ENCODE peak calls at places on chromosomes 16 and 17, in five cellular contexts. E is CD8-positive, alpha-beta T cell; T is NCI-H774; N is KBM-7; C is GDM1. B is an unnamed sample.

GRCh38 chr16:67326472-67327309 is at the start of the genes KCTD19 and LRRC36:
- DNase-seq in E (peak), T (peak), N (peak), C (peak), B (peak)

GRCh38 chr17:60102632-60103047 is 23.9 kb upstream of the HEATR6 start:
- DNase-seq in E (peak), T (no peak), N (peak), C (peak), B (no peak)

GRCh38 chr17:34207572-34207971 is 47.5 kb upstream of the CCL2 start:
- DNase-seq in E (no peak), T (no peak), N (no peak), C (no peak), B (no peak)

GRCh38 chr16:61057635-61058034 is 978.6 kb downstream of the CDH8 start:
- DNase-seq in E (no peak), T (no peak), N (no peak), C (no peak), B (no peak)

GRCh38 chr17:42248351-42249179 is 27.6 kb downstream of the STAT5B start:
- DNase-seq in E (peak), T (peak), N (peak), C (peak), B (peak)

GRCh38 chr17:64095144-64095882 is 34.6 kb downstream of the ERN1 start:
- DNase-seq in E (no peak), T (peak), N (no peak), C (no peak), B (no peak)

GRCh38 chr17:5785867-5786509 is 201.7 kb upstream of the NLRP1 start:
- DNase-seq in E (no peak), T (no peak), N (no peak), C (no peak), B (no peak)

GRCh38 chr17:81432873-81433451 is 37.7 kb downstream of the BAHCC1 start:
- DNase-seq in E (no peak), T (peak), N (no peak), C (no peak), B (no peak)

GRCh38 chr17:37608369-37609169 is 649 bp downstream of the SYNRG start:
- DNase-seq in E (no peak), T (no peak), N (peak), C (peak), B (no peak)

GRCh38 chr16:19809121-19809635 is 75.5 kb downstream of the GPRC5B start:
- DNase-seq in E (no peak), T (no peak), N (peak), C (no peak), B (no peak)

GRCh38 chr16:2427526-2427925 is 1.7 kb upstream of the CCNF start:
- DNase-seq in E (no peak), T (no peak), N (no peak), C (no peak), B (no peak)

GRCh38 chr16:9906218-9906617 is 276.0 kb downstream of the GRIN2A start:
- DNase-seq in E (no peak), T (no peak), N (no peak), C (no peak), B (no peak)

GRCh38 chr16:56470232-56470631 is 18.9 kb downstream of the OGFOD1 start:
- DNase-seq in E (no peak), T (no peak), N (no peak), C (no peak), B (no peak)

GRCh38 chr16:79647586-79647985 is 47.0 kb upstream of the MAF start:
- DNase-seq in E (no peak), T (no peak), N (no peak), C (no peak), B (no peak)

GRCh38 chr17:9228408-9229159 is 207.3 kb downstream of the NTN1 start:
- DNase-seq in E (no peak), T (no peak), N (no peak), C (no peak), B (no peak)

GRCh38 chr17:82458885-82459424 is 414 bp downstream of the NARF start:
- DNase-seq in E (no peak), T (no peak), N (peak), C (peak), B (peak)

GRCh38 chr17:69608808-69609494 is 194.5 kb downstream of the MAP2K6 start:
- DNase-seq in E (no peak), T (no peak), N (no peak), C (no peak), B (no peak)

GRCh38 chr17:62746941-62747340 is 61.2 kb downstream of the MARCHF10 start:
- DNase-seq in E (no peak), T (no peak), N (no peak), C (no peak), B (no peak)

GRCh38 chr17:80919331-80920284 is 72.0 kb upstream of the CHMP6 start:
- DNase-seq in E (no peak), T (no peak), N (no peak), C (no peak), B (no peak)

GRCh38 chr17:39139137-39139516 is 12.3 kb downstream of the PLXDC1 start:
- DNase-seq in E (no peak), T (no peak), N (no peak), C (no peak), B (no peak)

GRCh38 chr17:19755392-19755791 is 7.3 kb upstream of the ALDH3A1 start:
- DNase-seq in E (no peak), T (no peak), N (no peak), C (no peak), B (no peak)

GRCh38 chr16:19809693-19810092 is 75.0 kb downstream of the GPRC5B start:
- DNase-seq in E (no peak), T (no peak), N (no peak), C (no peak), B (no peak)

GRCh38 chr17:82963104-82963950 is 116.1 kb upstream of the METRNL start:
- DNase-seq in E (peak), T (no peak), N (peak), C (no peak), B (peak)

GRCh38 chr16:29678691-29679267 is at the start of gene QPRT:
- DNase-seq in E (no peak), T (no peak), N (peak), C (peak), B (no peak)

GRCh38 chr17:61157246-61157887 is 242.3 kb upstream of the TBX2 start:
- DNase-seq in E (no peak), T (peak), N (no peak), C (no peak), B (no peak)

GRCh38 chr17:31680126-31680525 is 178.9 kb downstream of the COPRS start:
- DNase-seq in E (no peak), T (no peak), N (peak), C (peak), B (no peak)

GRCh38 chr16:56107944-56108583 is 83.2 kb upstream of the GNAO1 start:
- DNase-seq in E (no peak), T (no peak), N (no peak), C (no peak), B (no peak)

GRCh38 chr17:50953831-50954601 is 87.9 kb upstream of the TOB1 start:
- DNase-seq in E (no peak), T (peak), N (peak), C (peak), B (no peak)

GRCh38 chr17:80992077-80992947 is 671 bp downstream of the CHMP6 start:
- DNase-seq in E (no peak), T (no peak), N (no peak), C (no peak), B (no peak)

GRCh38 chr16:54936086-54936978 is 5.7 kb downstream of the IRX5 start:
- DNase-seq in E (no peak), T (no peak), N (no peak), C (no peak), B (no peak)

GRCh38 chr17:8606415-8606814 is 24.1 kb downstream of the MYH10 start:
- DNase-seq in E (no peak), T (no peak), N (no peak), C (no peak), B (no peak)

GRCh38 chr17:59846391-59847165 is 46.2 kb downstream of the TUBD1 start:
- DNase-seq in E (no peak), T (peak), N (no peak), C (no peak), B (no peak)

GRCh38 chr16:9047689-9048301 is 43.6 kb upstream of the HAPSTR1 start:
- DNase-seq in E (no peak), T (peak), N (peak), C (peak), B (no peak)